ENCODE peak calls at places on chromosome 14, in six cellular contexts. One of them, this sample, is unnamed.

GRCh38 chr14:96094656-96095055 is 55.5 kb downstream of the C14orf132 start:
- DNase-seq in AG04450: no peak
- DNase-seq in cardiac muscle cell: no peak
- DNase-seq in stomach: no peak
- DNase-seq in sigmoid colon: no peak
- DNase-seq in heart right ventricle: no peak
- DNase-seq in this sample: no peak

GRCh38 chr14:89912667-89913211 is 41.8 kb downstream of the EFCAB11 start:
- DNase-seq in cardiac muscle cell: no peak
- DNase-seq in sigmoid colon: no peak
- DNase-seq in heart right ventricle: peak
- DNase-seq in AG04450: peak
- DNase-seq in stomach: no peak
- DNase-seq in this sample: peak

GRCh38 chr14:40601063-40601462 is 1005.6 kb upstream of the LRFN5 start:
- DNase-seq in heart right ventricle: no peak
- DNase-seq in cardiac muscle cell: no peak
- DNase-seq in sigmoid colon: no peak
- DNase-seq in stomach: no peak
- DNase-seq in AG04450: no peak
- DNase-seq in this sample: no peak

GRCh38 chr14:60616326-60617044 is 32.8 kb downstream of the SIX1 start:
- DNase-seq in stomach: no peak
- DNase-seq in cardiac muscle cell: no peak
- DNase-seq in sigmoid colon: no peak
- DNase-seq in heart right ventricle: no peak
- DNase-seq in AG04450: no peak
- DNase-seq in this sample: peak

GRCh38 chr14:68144051-68144681 is 324.6 kb downstream of the RAD51B start:
- DNase-seq in cardiac muscle cell: no peak
- DNase-seq in AG04450: no peak
- DNase-seq in sigmoid colon: peak
- DNase-seq in heart right ventricle: peak
- DNase-seq in stomach: no peak
- DNase-seq in this sample: no peak

GRCh38 chr14:82251434-82251833 is 717.8 kb upstream of the SEL1L start:
- DNase-seq in sigmoid colon: no peak
- DNase-seq in heart right ventricle: no peak
- DNase-seq in cardiac muscle cell: no peak
- DNase-seq in AG04450: no peak
- DNase-seq in stomach: no peak
- DNase-seq in this sample: no peak

GRCh38 chr14:74459289-74459946 is 33.4 kb upstream of the SYNDIG1L start:
- DNase-seq in sigmoid colon: no peak
- DNase-seq in stomach: no peak
- DNase-seq in cardiac muscle cell: peak
- DNase-seq in heart right ventricle: no peak
- DNase-seq in AG04450: peak
- DNase-seq in this sample: peak

GRCh38 chr14:39228044-39228443 is 5.7 kb upstream of the MIA2 start:
- DNase-seq in sigmoid colon: no peak
- DNase-seq in AG04450: no peak
- DNase-seq in stomach: no peak
- DNase-seq in heart right ventricle: no peak
- DNase-seq in cardiac muscle cell: no peak
- DNase-seq in this sample: no peak

GRCh38 chr14:31029016-31029970 is 3.1 kb upstream of the STRN3 start:
- DNase-seq in cardiac muscle cell: no peak
- DNase-seq in AG04450: no peak
- DNase-seq in sigmoid colon: no peak
- DNase-seq in heart right ventricle: no peak
- DNase-seq in stomach: no peak
- DNase-seq in this sample: no peak

GRCh38 chr14:93939304-93940229 is 12.4 kb downstream of the FAM181A start:
- DNase-seq in AG04450: peak
- DNase-seq in cardiac muscle cell: peak
- DNase-seq in sigmoid colon: peak
- DNase-seq in stomach: peak
- DNase-seq in heart right ventricle: peak
- DNase-seq in this sample: peak

GRCh38 chr14:79614443-79614842 is 596.9 kb downstream of the DIO2 start:
- DNase-seq in AG04450: no peak
- DNase-seq in heart right ventricle: no peak
- DNase-seq in cardiac muscle cell: no peak
- DNase-seq in sigmoid colon: no peak
- DNase-seq in stomach: no peak
- DNase-seq in this sample: no peak

GRCh38 chr14:101520621-101521305 is 40.5 kb upstream of the DIO3 start:
- DNase-seq in heart right ventricle: no peak
- DNase-seq in sigmoid colon: peak
- DNase-seq in cardiac muscle cell: no peak
- DNase-seq in stomach: no peak
- DNase-seq in AG04450: no peak
- DNase-seq in this sample: no peak

GRCh38 chr14:30638926-30639325 is 16.8 kb downstream of the SCFD1 start:
- DNase-seq in cardiac muscle cell: no peak
- DNase-seq in AG04450: no peak
- DNase-seq in heart right ventricle: no peak
- DNase-seq in sigmoid colon: no peak
- DNase-seq in stomach: no peak
- DNase-seq in this sample: peak

GRCh38 chr14:94801225-94801624 is 31.3 kb upstream of the GSC start:
- DNase-seq in cardiac muscle cell: no peak
- DNase-seq in sigmoid colon: no peak
- DNase-seq in stomach: no peak
- DNase-seq in heart right ventricle: no peak
- DNase-seq in AG04450: no peak
- DNase-seq in this sample: no peak

GRCh38 chr14:100673807-100674154 is 52.9 kb upstream of the DLK1 start:
- DNase-seq in cardiac muscle cell: no peak
- DNase-seq in stomach: no peak
- DNase-seq in sigmoid colon: no peak
- DNase-seq in heart right ventricle: no peak
- DNase-seq in AG04450: no peak
- DNase-seq in this sample: no peak

GRCh38 chr14:64812412-64812811 is 67.3 kb downstream of the SPTB start:
- DNase-seq in AG04450: no peak
- DNase-seq in stomach: peak
- DNase-seq in heart right ventricle: no peak
- DNase-seq in sigmoid colon: no peak
- DNase-seq in cardiac muscle cell: peak
- DNase-seq in this sample: peak

GRCh38 chr14:72781476-72782181 is 112.3 kb downstream of the DPF3 start:
- DNase-seq in sigmoid colon: no peak
- DNase-seq in stomach: no peak
- DNase-seq in AG04450: no peak
- DNase-seq in heart right ventricle: no peak
- DNase-seq in cardiac muscle cell: no peak
- DNase-seq in this sample: peak

GRCh38 chr14:33332497-33332896 is 393.8 kb downstream of the NPAS3 start:
- DNase-seq in stomach: no peak
- DNase-seq in sigmoid colon: no peak
- DNase-seq in cardiac muscle cell: no peak
- DNase-seq in AG04450: no peak
- DNase-seq in heart right ventricle: no peak
- DNase-seq in this sample: no peak

GRCh38 chr14:92607702-92608429 is 94.3 kb downstream of the RIN3 start:
- DNase-seq in heart right ventricle: no peak
- DNase-seq in AG04450: no peak
- DNase-seq in cardiac muscle cell: no peak
- DNase-seq in stomach: no peak
- DNase-seq in sigmoid colon: no peak
- DNase-seq in this sample: peak

GRCh38 chr14:54299393-54300363 is 97.1 kb upstream of the CDKN3 start:
- DNase-seq in stomach: no peak
- DNase-seq in AG04450: no peak
- DNase-seq in cardiac muscle cell: no peak
- DNase-seq in sigmoid colon: no peak
- DNase-seq in heart right ventricle: peak
- DNase-seq in this sample: no peak

GRCh38 chr14:21025374-21026151 is 702 bp upstream of the NDRG2 start:
- DNase-seq in cardiac muscle cell: peak
- DNase-seq in stomach: peak
- DNase-seq in AG04450: no peak
- DNase-seq in sigmoid colon: peak
- DNase-seq in heart right ventricle: peak
- DNase-seq in this sample: no peak

GRCh38 chr14:95389471-95390011 is 69.8 kb upstream of the CLMN start:
- DNase-seq in stomach: no peak
- DNase-seq in sigmoid colon: no peak
- DNase-seq in AG04450: no peak
- DNase-seq in heart right ventricle: peak
- DNase-seq in cardiac muscle cell: no peak
- DNase-seq in this sample: no peak

GRCh38 chr14:106513302-106513701 is 986.9 kb downstream of the TMEM121 start:
- DNase-seq in AG04450: no peak
- DNase-seq in cardiac muscle cell: no peak
- DNase-seq in stomach: no peak
- DNase-seq in sigmoid colon: no peak
- DNase-seq in heart right ventricle: no peak
- DNase-seq in this sample: no peak

GRCh38 chr14:106522990-106523389 is 996.6 kb downstream of the TMEM121 start:
- DNase-seq in heart right ventricle: no peak
- DNase-seq in cardiac muscle cell: no peak
- DNase-seq in stomach: no peak
- DNase-seq in AG04450: no peak
- DNase-seq in sigmoid colon: no peak
- DNase-seq in this sample: no peak

DNA sequence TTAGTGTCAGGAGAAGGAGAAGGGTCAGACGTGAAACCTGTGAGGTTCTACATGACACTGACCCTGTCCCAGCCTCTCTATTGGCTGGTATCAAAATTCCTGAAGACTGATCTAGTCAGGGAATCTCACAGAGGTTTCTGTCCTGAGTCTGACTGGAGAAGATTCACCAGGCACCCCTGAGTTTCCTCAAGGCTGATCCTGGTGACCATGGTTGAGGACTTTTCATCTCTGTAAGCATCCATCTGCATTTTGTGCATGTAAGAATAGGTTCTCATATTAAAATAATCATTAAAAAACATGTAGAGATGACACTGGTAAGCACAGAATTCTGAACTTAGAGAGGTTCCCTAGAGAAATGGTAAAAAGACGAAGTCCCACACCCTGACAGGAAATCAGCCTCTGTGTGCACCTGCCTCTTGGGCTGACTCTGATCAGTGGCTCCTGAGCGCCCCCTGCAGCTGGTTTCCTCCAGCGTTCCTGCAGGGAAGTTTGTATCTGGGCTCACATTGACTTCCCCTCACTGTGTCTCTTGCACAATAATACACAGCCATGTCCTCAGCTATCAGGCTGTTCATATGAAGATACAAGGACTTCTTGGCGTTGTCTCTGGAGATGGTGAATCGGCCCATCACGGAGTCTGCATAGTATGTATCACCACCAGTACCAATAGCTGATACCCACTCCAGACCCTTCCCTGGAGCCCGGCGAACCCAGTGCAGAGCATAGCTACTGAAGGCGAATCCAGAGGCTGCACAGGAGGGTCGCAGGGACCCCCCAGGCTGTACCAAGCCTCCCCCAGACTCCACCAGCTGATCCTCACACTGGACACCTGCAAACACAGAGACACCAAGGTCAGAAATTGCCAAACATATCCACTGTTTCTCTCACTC is 991.9 kb downstream of the TMEM121 start:
- DNase-seq in cardiac muscle cell: no peak
- DNase-seq in AG04450: no peak
- DNase-seq in sigmoid colon: no peak
- DNase-seq in heart right ventricle: no peak
- DNase-seq in stomach: peak
- DNase-seq in this sample: no peak
- TF ChIP-seq CTCF in cardiac muscle cell: no peak
- TF ChIP-seq CTCF in AG04450: no peak
- TF ChIP-seq CTCF in sigmoid colon: no peak
- TF ChIP-seq CTCF in heart right ventricle: no peak
- TF ChIP-seq CTCF in stomach: no peak
- TF ChIP-seq CTCF in this sample: no peak

GRCh38 chr14:104140213-104140462 is 1.8 kb downstream of the KIF26A start:
- DNase-seq in heart right ventricle: no peak
- DNase-seq in stomach: no peak
- DNase-seq in sigmoid colon: peak
- DNase-seq in cardiac muscle cell: no peak
- DNase-seq in AG04450: no peak
- DNase-seq in this sample: no peak

GRCh38 chr14:104139460-104140212 is 1.2 kb downstream of the KIF26A start:
- DNase-seq in heart right ventricle: peak
- DNase-seq in stomach: no peak
- DNase-seq in sigmoid colon: peak
- DNase-seq in cardiac muscle cell: no peak
- DNase-seq in AG04450: no peak
- DNase-seq in this sample: no peak

GRCh38 chr14:104142136-104143041 is 4.0 kb downstream of the KIF26A start:
- DNase-seq in stomach: no peak
- DNase-seq in cardiac muscle cell: no peak
- DNase-seq in AG04450: no peak
- DNase-seq in sigmoid colon: peak
- DNase-seq in heart right ventricle: no peak
- DNase-seq in this sample: no peak

GRCh38 chr14:104141621-104142091 is 3.3 kb downstream of the KIF26A start:
- DNase-seq in stomach: no peak
- DNase-seq in cardiac muscle cell: no peak
- DNase-seq in AG04450: no peak
- DNase-seq in sigmoid colon: peak
- DNase-seq in heart right ventricle: no peak
- DNase-seq in this sample: no peak

GRCh38 chr14:104140463-104141331 is 2.3 kb downstream of the KIF26A start:
- DNase-seq in heart right ventricle: no peak
- DNase-seq in sigmoid colon: peak
- DNase-seq in stomach: no peak
- DNase-seq in AG04450: no peak
- DNase-seq in cardiac muscle cell: no peak
- DNase-seq in this sample: no peak
- H3K4me3 ChIP-seq in heart right ventricle: peak
- H3K4me3 ChIP-seq in sigmoid colon: no peak
- H3K4me3 ChIP-seq in stomach: no peak
- H3K4me3 ChIP-seq in AG04450: no peak
- H3K4me3 ChIP-seq in cardiac muscle cell: no peak
- H3K4me3 ChIP-seq in this sample: no peak

GRCh38 chr14:86153480-86153879 is 623.5 kb downstream of the FLRT2 start:
- DNase-seq in heart right ventricle: no peak
- DNase-seq in sigmoid colon: no peak
- DNase-seq in AG04450: no peak
- DNase-seq in cardiac muscle cell: no peak
- DNase-seq in stomach: no peak
- DNase-seq in this sample: no peak
- TF ChIP-seq CTCF in heart right ventricle: no peak
- TF ChIP-seq CTCF in sigmoid colon: no peak
- TF ChIP-seq CTCF in AG04450: peak
- TF ChIP-seq CTCF in cardiac muscle cell: no peak
- TF ChIP-seq CTCF in stomach: no peak
- TF ChIP-seq CTCF in this sample: no peak

DNA sequence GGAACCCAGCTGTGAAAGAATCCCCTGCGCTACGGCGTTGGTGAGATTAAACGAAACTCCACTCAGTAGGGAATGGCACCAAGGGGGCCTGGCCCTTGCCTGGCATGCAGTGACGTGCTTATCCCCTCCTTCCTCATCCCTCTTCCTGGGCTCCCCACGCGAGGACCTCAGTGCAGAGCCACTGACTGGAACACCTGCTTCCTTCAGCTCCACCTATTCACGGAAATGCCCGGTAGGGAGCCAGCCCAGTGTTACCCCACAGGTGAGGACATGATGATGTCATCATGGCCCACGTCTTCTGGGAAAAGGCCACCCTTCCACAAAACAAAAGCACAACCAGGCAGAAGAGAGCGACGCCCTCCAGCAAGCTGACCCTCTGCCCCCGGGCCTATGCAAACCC is 42.2 kb downstream of the CCDC85C start:
- DNase-seq in heart right ventricle: no peak
- DNase-seq in AG04450: no peak
- DNase-seq in sigmoid colon: no peak
- DNase-seq in cardiac muscle cell: no peak
- DNase-seq in stomach: no peak
- DNase-seq in this sample: peak
- H3K4me3 ChIP-seq in heart right ventricle: no peak
- H3K4me3 ChIP-seq in AG04450: no peak
- H3K4me3 ChIP-seq in sigmoid colon: no peak
- H3K4me3 ChIP-seq in cardiac muscle cell: no peak
- H3K4me3 ChIP-seq in stomach: no peak
- H3K4me3 ChIP-seq in this sample: no peak